ENCODE peak calls at places on chromosomes 1 and 21, in six cellular contexts. L is CD4-positive, alpha-beta T cell; V is B cell; P is coronary artery; Y is PC-9; W is hepatocyte. H is an unnamed sample.

GRCh38 chr1:1069711-1070676 is 4.1 kb downstream of the RNF223 start:
- DNase-seq in L (no peak), V (peak), P (no peak), Y (peak), W (no peak), H (peak)

GRCh38 chr1:173888749-173889148 is 20.6 kb downstream of the ZBTB37 start:
- DNase-seq in L (no peak), V (no peak), P (no peak), Y (no peak), W (no peak), H (no peak)

GRCh38 chr21:37367301-37367757 is 756 bp downstream of the DYRK1A start:
- DNase-seq in L (no peak), V (peak), P (no peak), Y (no peak), W (peak), H (peak)

GRCh38 chr1:164576311-164577271 is 17.6 kb downstream of the PBX1 start:
- DNase-seq in L (no peak), V (no peak), P (peak), Y (no peak), W (no peak), H (no peak)

GRCh38 chr1:182348916-182349747 is 42.5 kb downstream of the GLUL start:
- DNase-seq in L (no peak), V (no peak), P (peak), Y (no peak), W (peak), H (no peak)

GRCh38 chr21:21046063-21046462 is 47.9 kb downstream of the NCAM2 start:
- DNase-seq in L (no peak), V (no peak), P (no peak), Y (no peak), W (no peak), H (no peak)

GRCh38 chr1:16981269-16981849 is 939 bp upstream of the MFAP2 start:
- DNase-seq in L (no peak), V (no peak), P (no peak), Y (no peak), W (no peak), H (no peak)

GRCh38 chr1:201181323-201181722 is 9.3 kb upstream of the IGFN1 start:
- DNase-seq in L (no peak), V (no peak), P (no peak), Y (no peak), W (no peak), H (no peak)

GRCh38 chr21:29376556-29376955 is 77.8 kb downstream of the BACH1 start:
- DNase-seq in L (peak), V (peak), P (no peak), Y (no peak), W (peak), H (peak)

GRCh38 chr1:58652351-58653184 is 47.3 kb downstream of the MYSM1 start:
- DNase-seq in L (peak), V (peak), P (no peak), Y (peak), W (peak), H (peak)

GRCh38 chr1:109499661-109500536 is 6.0 kb downstream of the CYB561D1 start:
- DNase-seq in L (peak), V (no peak), P (no peak), Y (peak), W (peak), H (no peak)

GRCh38 chr1:226674892-226675719 is 64.0 kb downstream of the ITPKB start:
- DNase-seq in L (peak), V (peak), P (no peak), Y (no peak), W (no peak), H (peak)

GRCh38 chr1:14140800-14141526 is 441.0 kb downstream of the PRDM2 start:
- DNase-seq in L (no peak), V (no peak), P (no peak), Y (no peak), W (peak), H (no peak)

GRCh38 chr1:221076467-221076866 is 197.2 kb downstream of the HLX start:
- DNase-seq in L (no peak), V (no peak), P (no peak), Y (no peak), W (no peak), H (no peak)

GRCh38 chr1:200780545-200781444 is 42.1 kb downstream of the CAMSAP2 start:
- DNase-seq in L (no peak), V (no peak), P (no peak), Y (no peak), W (no peak), H (peak)

GRCh38 chr21:40770435-40771055 is 76.4 kb downstream of the DSCAM start:
- DNase-seq in L (no peak), V (no peak), P (no peak), Y (no peak), W (no peak), H (no peak)

DNA sequence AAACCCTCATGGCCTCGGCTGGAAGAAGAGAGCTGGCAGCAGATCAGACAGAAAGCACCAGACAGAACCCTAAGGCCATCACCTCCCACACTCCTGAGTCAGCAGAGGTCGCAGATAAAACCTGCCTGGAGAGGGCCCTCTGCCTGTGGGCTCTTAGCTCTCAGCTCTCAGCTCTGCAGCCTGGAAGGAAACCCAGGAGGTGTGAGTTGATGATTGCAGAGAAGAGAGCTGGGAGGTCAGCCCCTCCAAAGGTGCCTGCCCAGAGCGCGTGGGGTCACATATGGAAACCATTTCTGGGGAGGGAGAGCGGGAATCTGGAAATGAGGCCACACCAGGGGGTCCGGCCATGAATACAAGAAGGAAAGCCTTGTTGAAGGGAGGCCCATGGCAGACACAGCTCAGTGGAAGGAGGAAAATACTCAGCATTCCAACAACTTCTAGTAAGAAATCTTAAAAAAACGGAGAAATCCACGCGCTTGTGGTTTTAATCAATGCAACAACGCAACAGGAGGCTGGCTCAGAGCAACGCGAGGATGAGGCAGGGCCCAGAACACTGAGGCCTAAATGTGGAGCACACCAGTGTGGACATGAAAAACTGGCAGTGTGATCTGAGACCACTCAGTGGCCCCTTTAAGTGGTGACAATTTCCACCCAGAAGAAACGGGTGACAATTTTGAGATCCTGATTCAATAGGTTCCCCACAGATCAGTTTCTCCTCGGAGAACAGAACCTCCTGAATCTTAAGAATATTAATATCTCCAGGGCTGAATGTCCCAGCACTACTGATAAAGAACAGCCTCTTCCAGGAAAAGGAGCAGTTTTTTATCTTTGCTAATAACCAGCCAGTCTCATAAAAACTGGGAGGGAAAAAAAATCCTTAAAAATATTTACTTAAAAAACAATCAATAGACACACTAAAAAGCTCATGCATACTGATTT is 45.7 kb downstream of the PSMG1 start:
- DNase-seq in L (no peak), V (no peak), P (no peak), Y (no peak), W (peak), H (no peak)
- TF ChIP-seq CTCF in L (no peak), V (no peak), P (no peak), Y (no peak), W (peak), H (no peak)

GRCh38 chr1:88655685-88656299 is 28.3 kb upstream of the PKN2 start:
- DNase-seq in L (no peak), V (peak), P (no peak), Y (no peak), W (peak), H (peak)
- TF ChIP-seq CTCF in L (peak), V (peak), P (peak), Y (peak), W (peak), H (peak)

GRCh38 chr1:54872041-54872342 is 15.0 kb downstream of the DHCR24 start:
- DNase-seq in L (no peak), V (no peak), P (no peak), Y (no peak), W (no peak), H (no peak)
- TF ChIP-seq CTCF in L (no peak), V (no peak), P (no peak), Y (peak), W (peak), H (no peak)

DNA sequence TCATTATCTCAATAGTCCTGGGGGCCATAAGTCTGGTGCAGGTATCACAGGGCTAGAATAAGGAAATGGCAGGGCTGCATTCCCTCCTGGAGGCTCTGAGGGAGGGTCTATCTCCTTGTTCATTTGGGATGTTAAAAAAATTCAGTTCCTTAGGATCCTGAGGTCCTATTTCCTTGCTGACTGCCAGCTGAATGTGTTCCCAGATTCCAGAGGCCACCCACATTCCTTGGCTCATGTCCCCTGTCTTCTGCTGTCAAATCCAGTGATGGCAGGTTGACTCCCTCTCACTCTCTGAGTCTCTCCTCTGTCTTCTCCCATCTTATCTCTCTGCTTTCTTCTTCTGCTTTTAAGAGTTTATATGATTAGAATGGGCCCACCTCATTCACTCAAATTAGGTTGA is 400.6 kb downstream of the PTPRU start:
- DNase-seq in L (no peak), V (no peak), P (peak), Y (no peak), W (no peak), H (no peak)
- TF ChIP-seq CTCF in L (no peak), V (no peak), P (no peak), Y (no peak), W (no peak), H (no peak)

DNA sequence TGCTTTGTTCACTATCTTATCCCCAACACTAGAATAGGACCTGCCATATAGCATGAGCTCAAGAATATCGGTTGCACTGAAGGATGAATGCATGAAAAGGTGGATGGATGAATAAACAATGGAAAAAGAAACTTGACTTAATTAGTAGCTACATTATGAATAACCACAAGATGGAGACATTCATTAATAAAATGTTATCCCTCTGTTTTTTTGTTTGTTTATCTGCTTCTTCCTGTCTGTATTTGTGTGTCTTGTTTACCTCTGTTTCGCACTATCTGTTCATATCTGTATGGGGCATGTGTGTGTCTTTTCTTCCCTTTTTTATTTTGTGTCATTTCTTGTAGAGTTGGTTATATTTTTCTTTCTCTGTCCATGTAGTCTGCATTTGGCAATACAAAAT is 1.1 kb upstream of the OR14I1 start:
- DNase-seq in L (no peak), V (no peak), P (no peak), Y (no peak), W (no peak), H (no peak)
- TF ChIP-seq CTCF in L (no peak), V (peak), P (no peak), Y (peak), W (no peak), H (no peak)